ENCODE peak calls at places on chromosomes 4 and X, in five cellular contexts. X is MV-4-11, L is dermis microvascular lymphatic vessel endothelial cell, G is GM06990, F is neuronal stem cell. D is an unnamed sample.
A peak's percentile ranks its signal among the peaks of the same experiment; 100 is the strongest.

GRCh38 chrX:790780-791360 is 160.3 kb downstream of the SHOX start:
- DNase-seq in X (no peak), L (no peak), G (no peak), F (no peak), D (no peak)

GRCh38 chrX:48998391-48998790 is 3.7 kb downstream of the GRIPAP1 start:
- DNase-seq in G (no peak), X (peak; percentile 27), F (no peak), L (no peak), D (no peak)

GRCh38 chr4:113541933-113542332 is 219.6 kb downstream of the CAMK2D start:
- DNase-seq in L (no peak), G (no peak), F (no peak), X (no peak), D (peak; percentile 33)

GRCh38 chr4:40515398-40516293 is 114.0 kb downstream of the RBM47 start:
- DNase-seq in G (peak; percentile 79), F (no peak), X (peak; percentile 31), L (no peak), D (no peak)

GRCh38 chrX:19954707-19955106 is 36.2 kb downstream of the BCLAF3 start:
- DNase-seq in X (no peak), G (no peak), F (no peak), L (no peak), D (no peak)

GRCh38 chrX:17355976-17356375 is 19.0 kb upstream of the NHS start:
- DNase-seq in L (no peak), X (no peak), F (no peak), G (no peak), D (no peak)

GRCh38 chrX:36908801-36909403 is 99.3 kb upstream of the FAM47C start:
- DNase-seq in X (peak; percentile 33), L (peak; percentile 34), G (no peak), F (no peak), D (peak; percentile 12)

GRCh38 chr4:42371306-42372063 is 25.8 kb upstream of the SHISA3 start:
- DNase-seq in G (no peak), F (no peak), L (peak; percentile 43), X (peak; percentile 25), D (peak; percentile 34)

GRCh38 chr4:101835121-101835904 is 44.8 kb downstream of the BANK1 start:
- DNase-seq in G (no peak), X (peak; percentile 57), F (no peak), L (no peak), D (peak; percentile 15)

GRCh38 chrX:642436-643210 is 12.0 kb downstream of the SHOX start:
- DNase-seq in F (no peak), L (no peak), G (no peak), X (no peak), D (no peak)

GRCh38 chrX:134004038-134004437 is 18.6 kb upstream of the GPC3 start:
- DNase-seq in G (no peak), X (no peak), L (no peak), F (no peak), D (no peak)

GRCh38 chrX:118212817-118213183 is 96.2 kb upstream of the KLHL13 start:
- DNase-seq in F (no peak), G (peak; percentile 16), X (peak; percentile 83), L (no peak), D (no peak)

GRCh38 chrX:40041915-40042314 is 55.8 kb downstream of the BCOR start:
- DNase-seq in X (no peak), G (no peak), F (no peak), L (no peak), D (no peak)

GRCh38 chr4:72592076-72592475 is 23.1 kb upstream of the ADAMTS3 start:
- DNase-seq in G (no peak), F (no peak), L (no peak), X (no peak), D (no peak)

GRCh38 chrX:12999422-12999821 is 24.5 kb downstream of the TMSB4X start:
- DNase-seq in G (peak; percentile 57), F (no peak), L (peak; percentile 55), X (no peak), D (no peak)

GRCh38 chr4:98664959-98665358 is 6.5 kb upstream of the TSPAN5 start:
- DNase-seq in L (no peak), F (no peak), G (no peak), X (no peak), D (peak; percentile 69)

GRCh38 chr4:152936446-152937279 is 540 bp downstream of the FHDC1 start:
- DNase-seq in G (peak; percentile 42), F (peak; percentile 45), L (no peak), X (no peak), D (peak; percentile 26)

GRCh38 chr4:10033191-10033881 is 12.0 kb upstream of the SLC2A9 start:
- DNase-seq in G (no peak), L (no peak), X (peak; percentile 52), F (no peak), D (no peak)

GRCh38 chr4:89788243-89789072 is 48.5 kb downstream of the SNCA start:
- DNase-seq in F (no peak), G (no peak), L (peak; percentile 56), X (no peak), D (peak; percentile 58)

GRCh38 chr4:166165829-166166420 is 292.9 kb downstream of the TLL1 start:
- DNase-seq in L (peak; percentile 67), X (peak; percentile 52), G (peak; percentile 35), F (peak; percentile 74), D (peak; percentile 88)

GRCh38 chr4:94641702-94642560 is 115.8 kb upstream of the BMPR1B start:
- DNase-seq in L (peak; percentile 16), F (no peak), X (no peak), G (no peak), D (no peak)

GRCh38 chr4:1031956-1032795 is 20.8 kb downstream of the FGFRL1 start:
- DNase-seq in G (no peak), L (no peak), X (no peak), F (no peak), D (no peak)

GRCh38 chr4:176191974-176192373 is 3.4 kb downstream of the SPATA4 start:
- DNase-seq in X (no peak), F (no peak), L (no peak), G (no peak), D (peak; percentile 21)

GRCh38 chrX:74218895-74219294 is 85.1 kb upstream of the ZCCHC13 start:
- DNase-seq in X (no peak), G (no peak), F (no peak), L (no peak), D (no peak)

D was measured in cerebellar cortex.